ENCODE peak calls at places on chromosomes 16 and 17, in six cellular contexts. One of them, this sample, is unnamed.

GRCh38 chr17:7842950-7843535 is 9.0 kb downstream of the KDM6B start:
- DNase-seq in K562: no peak
- DNase-seq in fibroblast of lung: peak; percentile 86
- DNase-seq in neural progenitor cell: peak; percentile 54
- DNase-seq in GM12878: no peak
- DNase-seq in astrocyte: peak; percentile 90
- DNase-seq in this sample: no peak

GRCh38 chr17:38435795-38436194 is 7.5 kb downstream of the ARHGAP23 start:
- DNase-seq in K562: peak; percentile 43
- DNase-seq in fibroblast of lung: no peak
- DNase-seq in GM12878: no peak
- DNase-seq in astrocyte: no peak
- DNase-seq in neural progenitor cell: no peak
- DNase-seq in this sample: no peak

GRCh38 chr16:69435977-69436729 is 11.7 kb downstream of the CYB5B start:
- DNase-seq in astrocyte: no peak
- DNase-seq in fibroblast of lung: no peak
- DNase-seq in neural progenitor cell: no peak
- DNase-seq in GM12878: no peak
- DNase-seq in K562: no peak
- DNase-seq in this sample: no peak

GRCh38 chr16:15482748-15483118 is 48.3 kb downstream of the BMERB1 start:
- DNase-seq in GM12878: no peak
- DNase-seq in astrocyte: no peak
- DNase-seq in neural progenitor cell: no peak
- DNase-seq in fibroblast of lung: no peak
- DNase-seq in K562: no peak
- DNase-seq in this sample: no peak

GRCh38 chr16:29154676-29155121 is 169.8 kb downstream of the LAT start:
- DNase-seq in astrocyte: peak; percentile 29
- DNase-seq in K562: no peak
- DNase-seq in neural progenitor cell: no peak
- DNase-seq in fibroblast of lung: peak; percentile 79
- DNase-seq in GM12878: no peak
- DNase-seq in this sample: no peak

GRCh38 chr16:66717776-66718175 is 21.2 kb upstream of the CMTM4 start:
- DNase-seq in K562: no peak
- DNase-seq in GM12878: no peak
- DNase-seq in astrocyte: no peak
- DNase-seq in neural progenitor cell: no peak
- DNase-seq in fibroblast of lung: no peak
- DNase-seq in this sample: no peak

GRCh38 chr17:55089955-55090573 is 121.5 kb downstream of the STXBP4 start:
- DNase-seq in GM12878: peak; percentile 79
- DNase-seq in K562: peak; percentile 53
- DNase-seq in neural progenitor cell: peak; percentile 3
- DNase-seq in astrocyte: peak; percentile 34
- DNase-seq in fibroblast of lung: peak; percentile 31
- DNase-seq in this sample: no peak

GRCh38 chr16:73996624-73997339 is 299.8 kb upstream of the PSMD7 start:
- DNase-seq in K562: no peak
- DNase-seq in GM12878: no peak
- DNase-seq in astrocyte: no peak
- DNase-seq in fibroblast of lung: peak; percentile 22
- DNase-seq in neural progenitor cell: no peak
- DNase-seq in this sample: no peak

GRCh38 chr17:16178836-16179235 is 36.5 kb downstream of the NCOR1 start:
- DNase-seq in K562: no peak
- DNase-seq in astrocyte: no peak
- DNase-seq in GM12878: no peak
- DNase-seq in neural progenitor cell: no peak
- DNase-seq in fibroblast of lung: peak; percentile 15
- DNase-seq in this sample: no peak

GRCh38 chr16:50744911-50745310 is 3.0 kb downstream of the CYLD start:
- DNase-seq in fibroblast of lung: no peak
- DNase-seq in neural progenitor cell: no peak
- DNase-seq in GM12878: no peak
- DNase-seq in astrocyte: no peak
- DNase-seq in K562: no peak
- DNase-seq in this sample: no peak

GRCh38 chr16:50742521-50743150 is 750 bp downstream of the CYLD start:
- DNase-seq in K562: peak; percentile 18
- DNase-seq in astrocyte: peak; percentile 34
- DNase-seq in neural progenitor cell: peak; percentile 60
- DNase-seq in fibroblast of lung: peak; percentile 33
- DNase-seq in GM12878: no peak
- DNase-seq in this sample: no peak

GRCh38 chr16:50745940-50746339 is 4.1 kb downstream of the CYLD start:
- DNase-seq in K562: no peak
- DNase-seq in neural progenitor cell: no peak
- DNase-seq in astrocyte: no peak
- DNase-seq in GM12878: no peak
- DNase-seq in fibroblast of lung: no peak
- DNase-seq in this sample: no peak

GRCh38 chr16:50741808-50742520 is at the start of gene CYLD:
- DNase-seq in K562: peak; percentile 99
- DNase-seq in fibroblast of lung: peak; percentile 99
- DNase-seq in GM12878: peak; percentile 95
- DNase-seq in astrocyte: peak; percentile 98
- DNase-seq in neural progenitor cell: peak; percentile 100
- DNase-seq in this sample: peak; percentile 50

GRCh38 chr16:50743575-50744225 is 1.8 kb downstream of the CYLD start:
- DNase-seq in K562: no peak
- DNase-seq in astrocyte: no peak
- DNase-seq in fibroblast of lung: no peak
- DNase-seq in neural progenitor cell: no peak
- DNase-seq in GM12878: no peak
- DNase-seq in this sample: no peak
- H3K9ac ChIP-seq in K562: no peak overlapping the region
- H3K9ac ChIP-seq in astrocyte: no peak overlapping the region
- H3K9ac ChIP-seq in fibroblast of lung: no peak overlapping the region
- H3K9ac ChIP-seq in neural progenitor cell: no peak overlapping the region
- H3K9ac ChIP-seq in GM12878: peak overlapping the region; percentile 97
- H3K9ac ChIP-seq in this sample: no peak overlapping the region

GRCh38 chr17:34580685-34581445 is 1.5 kb downstream of the TMEM132E start:
- DNase-seq in fibroblast of lung: no peak
- DNase-seq in GM12878: no peak
- DNase-seq in K562: peak; percentile 22
- DNase-seq in astrocyte: no peak
- DNase-seq in neural progenitor cell: peak; percentile 67
- DNase-seq in this sample: no peak

GRCh38 chr17:34584805-34585416 is 5.5 kb downstream of the TMEM132E start:
- DNase-seq in astrocyte: peak; percentile 4
- DNase-seq in fibroblast of lung: peak; percentile 15
- DNase-seq in GM12878: no peak
- DNase-seq in K562: peak; percentile 36
- DNase-seq in neural progenitor cell: peak; percentile 29
- DNase-seq in this sample: no peak

GRCh38 chr17:34582185-34582900 is 3.0 kb downstream of the TMEM132E start:
- DNase-seq in fibroblast of lung: no peak
- DNase-seq in neural progenitor cell: peak; percentile 23
- DNase-seq in astrocyte: no peak
- DNase-seq in K562: no peak
- DNase-seq in GM12878: no peak
- DNase-seq in this sample: no peak

GRCh38 chr17:34581446-34582184 is 2.2 kb downstream of the TMEM132E start:
- DNase-seq in astrocyte: no peak
- DNase-seq in neural progenitor cell: peak; percentile 65
- DNase-seq in K562: no peak
- DNase-seq in GM12878: no peak
- DNase-seq in fibroblast of lung: no peak
- DNase-seq in this sample: no peak

DNA sequence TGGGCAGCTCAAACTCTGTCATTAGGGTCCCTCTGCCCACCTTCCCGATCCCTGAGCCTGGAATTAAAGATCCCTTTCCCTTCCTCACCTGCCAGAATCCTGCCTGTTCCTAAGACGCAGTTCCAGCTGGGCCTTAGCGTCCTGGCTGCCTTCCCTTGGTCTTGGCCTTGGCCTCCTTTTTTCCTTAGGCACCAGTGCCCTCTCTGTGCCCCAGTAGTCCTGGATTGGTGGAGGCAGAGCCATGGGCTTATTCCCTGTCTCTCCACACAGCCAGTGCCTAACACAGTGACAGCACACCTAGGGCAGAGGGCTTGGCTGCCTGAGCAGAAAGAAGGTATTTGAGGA is 3.5 kb downstream of the TMEM132E start:
- DNase-seq in neural progenitor cell: no peak
- DNase-seq in fibroblast of lung: no peak
- DNase-seq in K562: no peak
- DNase-seq in GM12878: no peak
- DNase-seq in astrocyte: no peak
- DNase-seq in this sample: no peak
- TF ChIP-seq EZH2 in neural progenitor cell: no peak
- TF ChIP-seq EZH2 in fibroblast of lung: no peak
- TF ChIP-seq EZH2 in K562: no peak
- TF ChIP-seq EZH2 in GM12878: no peak
- TF ChIP-seq EZH2 in astrocyte: no peak
- TF ChIP-seq EZH2 in this sample: no peak

GRCh38 chr16:88073201-88073721 is 122.0 kb downstream of the BANP start:
- DNase-seq in neural progenitor cell: no peak
- DNase-seq in astrocyte: no peak
- DNase-seq in fibroblast of lung: no peak
- DNase-seq in K562: no peak
- DNase-seq in GM12878: no peak
- DNase-seq in this sample: no peak
- H3K9ac ChIP-seq in neural progenitor cell: no peak overlapping the region
- H3K9ac ChIP-seq in astrocyte: no peak overlapping the region
- H3K9ac ChIP-seq in fibroblast of lung: no peak overlapping the region
- H3K9ac ChIP-seq in K562: no peak overlapping the region
- H3K9ac ChIP-seq in GM12878: no peak overlapping the region
- H3K9ac ChIP-seq in this sample: no peak overlapping the region

GRCh38 chr17:68290268-68290954 is 516 bp downstream of the SLC16A6 start:
- DNase-seq in fibroblast of lung: no peak
- DNase-seq in K562: no peak
- DNase-seq in astrocyte: no peak
- DNase-seq in neural progenitor cell: peak; percentile 58
- DNase-seq in GM12878: no peak
- DNase-seq in this sample: no peak
- TF ChIP-seq EZH2 in fibroblast of lung: no peak
- TF ChIP-seq EZH2 in K562: no peak
- TF ChIP-seq EZH2 in astrocyte: no peak
- TF ChIP-seq EZH2 in neural progenitor cell: peak; percentile 79
- TF ChIP-seq EZH2 in GM12878: no peak
- TF ChIP-seq EZH2 in this sample: no peak

GRCh38 chr17:74407384-74407783 is 24.5 kb upstream of the GPRC5C start:
- DNase-seq in GM12878: no peak
- DNase-seq in astrocyte: no peak
- DNase-seq in neural progenitor cell: no peak
- DNase-seq in K562: no peak
- DNase-seq in fibroblast of lung: no peak
- DNase-seq in this sample: no peak
- H3K9ac ChIP-seq in GM12878: no peak overlapping the region
- H3K9ac ChIP-seq in astrocyte: no peak overlapping the region
- H3K9ac ChIP-seq in neural progenitor cell: no peak overlapping the region
- H3K9ac ChIP-seq in K562: no peak overlapping the region
- H3K9ac ChIP-seq in fibroblast of lung: no peak overlapping the region
- H3K9ac ChIP-seq in this sample: no peak overlapping the region